ENCODE peak calls at places on chromosomes 16 and 17, in eight cellular contexts. M is stomach, A is GM23338, Z is spleen, Q is endothelial cell of umbilical vein, R is transverse colon, W is GM12878, N is breast epithelium. C is an unnamed sample. For H3K4me1, the result is how much of the 10 kb centered on the place peaks cover.

GRCh38 chr17:48470388-48471034 is 40.5 kb upstream of the SKAP1 start:
- DNase-seq in M (no peak), A (peak), Z (no peak), Q (no peak), R (no peak), W (no peak), N (no peak), C (no peak)

GRCh38 chr16:23509763-23510153 is 536 bp downstream of the GGA2 start:
- DNase-seq in M (no peak), A (peak), Z (no peak), Q (peak), R (no peak), W (no peak), N (no peak), C (no peak)

GRCh38 chr17:4485676-4486646 is 12.7 kb upstream of the SPNS2 start:
- DNase-seq in M (no peak), A (no peak), Z (peak), Q (no peak), R (no peak), W (no peak), N (no peak), C (no peak)

GRCh38 chr17:40190197-40191021 is 13.1 kb downstream of the RAPGEFL1 start:
- DNase-seq in M (no peak), A (peak), Z (no peak), Q (peak), R (no peak), W (no peak), N (no peak), C (no peak)

GRCh38 chr16:54970016-54970415 is 39.4 kb downstream of the IRX5 start:
- DNase-seq in M (no peak), A (no peak), Z (no peak), Q (no peak), R (no peak), W (no peak), N (no peak), C (no peak)

GRCh38 chr17:491086-492014 is 138.7 kb upstream of the RPH3AL start:
- DNase-seq in M (peak), A (peak), Z (peak), Q (peak), R (peak), W (no peak), N (no peak), C (no peak)

GRCh38 chr16:49663081-49664057 is 192.5 kb downstream of the ZNF423 start:
- DNase-seq in M (no peak), A (no peak), Z (no peak), Q (no peak), R (peak), W (no peak), N (no peak), C (no peak)

GRCh38 chr17:80217703-80218362 is 2.3 kb downstream of the SGSH start:
- DNase-seq in M (no peak), A (no peak), Z (no peak), Q (no peak), R (no peak), W (no peak), N (no peak), C (no peak)

GRCh38 chr16:5422643-5423496 is 325.3 kb upstream of the EEF2KMT start:
- DNase-seq in M (no peak), A (no peak), Z (no peak), Q (no peak), R (no peak), W (no peak), N (no peak), C (no peak)

GRCh38 chr17:42266918-42267766 is 9.0 kb downstream of the STAT5B start:
- DNase-seq in M (no peak), A (no peak), Z (no peak), Q (no peak), R (no peak), W (no peak), N (no peak), C (peak)

DNA sequence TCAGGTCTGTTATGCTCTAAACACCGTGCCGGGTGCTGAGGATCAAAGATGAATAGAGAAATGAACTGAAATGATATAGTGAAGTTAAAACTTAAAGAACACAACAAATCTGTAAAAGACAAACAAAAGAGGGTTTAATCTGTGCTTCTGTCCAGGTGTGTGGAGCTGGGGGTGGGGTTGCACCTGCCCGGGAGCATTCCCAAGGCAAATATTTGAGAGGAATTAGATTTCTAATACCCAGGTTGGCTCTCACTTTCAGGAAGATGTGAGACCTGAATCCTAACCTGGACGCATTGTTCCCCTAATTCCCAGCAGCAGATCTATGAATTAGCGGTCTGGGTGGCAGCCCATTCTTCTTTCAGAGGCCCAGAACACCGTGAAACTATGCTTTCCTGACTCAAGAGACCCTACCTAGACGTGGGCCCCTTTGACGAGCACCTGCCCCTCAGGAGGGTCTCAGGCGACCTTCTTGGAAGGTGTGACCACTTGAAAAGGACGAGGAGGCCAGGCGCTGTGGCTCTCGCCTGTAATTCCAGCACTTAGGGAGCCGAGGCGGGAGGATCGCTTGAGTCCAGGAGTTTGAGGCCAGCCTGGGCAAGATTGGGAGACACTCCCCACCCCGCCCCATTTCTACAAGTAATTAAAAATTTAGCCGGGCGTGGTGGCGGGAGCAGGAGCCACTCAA is 677 bp upstream of the RANGRF start:
- DNase-seq in M (peak), A (no peak), Z (peak), Q (no peak), R (no peak), W (no peak), N (no peak), C (no peak)
- TF ChIP-seq POLR2AphosphoS5 in M (no peak), A (no peak), Z (no peak), Q (no peak), R (no peak), W (no peak), N (no peak), C (no peak)

GRCh38 chr17:55729484-55729883 is 6.8 kb upstream of the TMEM100 start:
- DNase-seq in M (no peak), A (no peak), Z (no peak), Q (no peak), R (no peak), W (no peak), N (no peak), C (no peak)
- H3K4me1 ChIP-seq in M (half or more), A (under half), Z (under half), Q (under half), R (under half), W (under half), N (under half), C (under half)

DNA sequence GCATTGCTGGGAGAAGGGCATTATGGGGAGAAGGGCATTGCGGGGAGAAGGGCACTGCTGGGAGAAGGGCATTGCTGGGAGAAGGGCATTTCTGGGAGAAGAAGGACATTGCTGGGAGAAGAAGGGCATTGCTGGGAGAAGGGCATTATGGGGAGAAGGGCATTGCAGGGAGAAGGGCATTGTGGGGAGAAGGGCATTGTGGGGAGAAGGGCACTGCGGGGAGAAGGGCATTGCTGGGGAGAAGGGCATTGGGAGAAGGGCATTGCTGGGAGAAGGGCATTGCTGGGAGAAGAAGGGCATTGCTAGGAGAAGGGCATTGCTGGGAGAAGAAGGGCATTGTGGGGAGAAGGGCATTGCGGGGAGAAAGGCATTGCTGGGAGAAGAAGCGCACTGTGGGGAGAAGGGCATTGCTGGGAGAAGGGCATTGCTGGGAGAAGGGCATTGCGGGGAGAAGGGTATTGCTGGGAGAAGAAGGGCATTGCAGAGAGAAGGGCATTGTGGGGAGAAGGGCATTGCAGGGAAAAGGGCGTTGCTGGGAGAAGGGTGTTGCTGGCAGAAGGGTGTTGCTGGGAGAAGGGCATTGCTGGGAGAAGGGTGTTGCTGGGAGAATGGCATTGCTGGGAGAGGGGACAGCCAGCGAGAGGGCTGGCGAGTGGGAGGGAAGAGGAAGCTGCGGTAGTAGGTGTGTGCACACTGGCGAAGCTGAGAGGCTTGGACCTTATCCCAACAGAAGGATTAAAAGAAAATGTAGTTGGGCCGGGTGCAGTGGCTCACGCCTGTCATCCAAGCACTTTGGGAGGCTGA is 4.6 kb upstream of the PYDC1 start:
- DNase-seq in M (no peak), A (no peak), Z (no peak), Q (no peak), R (no peak), W (no peak), N (no peak), C (no peak)
- TF ChIP-seq POLR2AphosphoS5 in M (no peak), A (peak), Z (no peak), Q (no peak), R (no peak), W (no peak), N (no peak), C (no peak)

DNA sequence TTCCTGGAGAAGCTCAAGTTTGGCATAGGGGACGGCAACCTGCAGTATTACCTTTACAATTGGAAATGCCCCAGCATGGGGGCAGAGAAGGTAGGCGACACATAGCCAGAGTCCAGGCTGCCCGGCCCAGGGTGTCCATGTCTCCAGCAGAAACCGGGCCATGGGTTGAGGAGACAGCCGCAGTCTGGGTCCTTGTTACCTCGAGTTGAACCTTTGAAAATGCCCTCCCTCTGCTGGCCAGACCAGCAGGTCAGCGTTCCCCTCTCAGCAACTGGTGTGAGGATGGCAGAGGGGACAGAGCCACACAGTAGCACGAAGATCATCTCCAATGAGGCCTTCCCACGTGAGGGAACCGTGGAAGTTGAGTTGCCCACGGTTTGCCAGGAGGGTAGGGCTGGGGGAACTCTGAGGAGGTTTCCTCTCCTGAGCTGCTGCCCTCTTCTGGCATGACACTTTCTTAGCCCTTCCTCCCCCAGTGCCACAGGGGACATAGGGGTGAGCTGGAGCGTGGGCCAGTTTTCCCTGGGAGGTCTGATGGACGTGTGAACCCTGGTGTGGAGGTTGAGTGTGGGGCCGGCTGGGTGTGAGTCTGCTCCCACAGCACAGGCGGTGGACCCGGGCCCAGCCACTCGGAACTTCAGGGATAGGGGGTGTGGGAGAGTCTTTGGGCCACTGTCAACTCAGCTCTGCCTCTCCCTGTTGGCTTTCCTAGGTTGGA is 27.2 kb downstream of the PLCD3 start:
- DNase-seq in M (no peak), A (no peak), Z (no peak), Q (no peak), R (no peak), W (no peak), N (no peak), C (no peak)
- H3K4me1 ChIP-seq in M (under half), A (under half), Z (under half), Q (under half), R (under half), W (under half), N (under half), C (under half)

GRCh38 chr17:67246648-67247415 is 1.8 kb upstream of the HELZ start:
- DNase-seq in M (peak), A (peak), Z (peak), Q (peak), R (peak), W (peak), N (peak), C (no peak)
- TF ChIP-seq POLR2AphosphoS5 in M (peak), A (no peak), Z (peak), Q (no peak), R (no peak), W (no peak), N (no peak), C (no peak)

GRCh38 chr17:17722906-17723353 is 41.7 kb downstream of the RAI1 start:
- DNase-seq in M (no peak), A (no peak), Z (no peak), Q (no peak), R (no peak), W (no peak), N (no peak), C (no peak)

GRCh38 chr17:17719199-17719940 is 38.1 kb downstream of the RAI1 start:
- DNase-seq in M (no peak), A (no peak), Z (no peak), Q (no peak), R (no peak), W (no peak), N (no peak), C (no peak)

GRCh38 chr17:17722081-17722905 is 41.0 kb downstream of the RAI1 start:
- DNase-seq in M (no peak), A (peak), Z (no peak), Q (no peak), R (no peak), W (no peak), N (no peak), C (no peak)

GRCh38 chr17:17719966-17720543 is 38.8 kb downstream of the RAI1 start:
- DNase-seq in M (no peak), A (no peak), Z (no peak), Q (no peak), R (no peak), W (no peak), N (no peak), C (no peak)

GRCh38 chr17:17721140-17721668 is 39.9 kb downstream of the RAI1 start:
- DNase-seq in M (no peak), A (no peak), Z (no peak), Q (no peak), R (no peak), W (no peak), N (no peak), C (no peak)
- H3K4me1 ChIP-seq in M (half or more), A (under half), Z (half or more), Q (under half), R (under half), W (under half), N (under half), C (half or more)

DNA sequence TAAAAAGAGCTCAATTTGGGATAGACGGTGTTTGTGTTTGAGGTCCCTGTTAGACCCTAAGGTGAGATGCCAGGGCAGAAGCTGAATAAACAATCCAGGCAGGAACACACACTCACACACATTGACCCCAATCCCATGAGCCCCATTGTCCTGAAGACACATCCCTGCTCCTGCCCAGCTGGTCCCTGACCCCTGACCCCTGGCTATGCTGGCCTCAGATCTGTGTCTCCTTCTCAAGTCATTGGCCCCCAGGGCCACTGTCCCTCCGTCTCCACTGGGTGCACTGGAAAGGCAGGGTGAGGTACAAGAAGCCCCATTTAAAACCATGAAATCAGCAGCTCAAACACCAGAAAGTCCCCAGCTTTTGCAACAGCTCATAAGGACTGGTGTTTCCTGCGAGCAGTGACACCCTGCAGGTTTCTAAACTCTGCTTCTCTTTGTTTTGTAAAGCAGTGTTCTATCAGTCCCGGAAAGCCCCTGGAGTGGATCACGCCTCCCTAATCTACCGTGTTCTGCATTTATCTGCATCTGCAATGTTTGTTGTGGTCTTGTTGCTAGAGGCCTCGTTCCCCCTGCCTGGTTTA is 18.0 kb upstream of the ASGR2 start:
- DNase-seq in M (no peak), A (peak), Z (peak), Q (peak), R (peak), W (peak), N (no peak), C (no peak)
- TF ChIP-seq POLR2AphosphoS5 in M (no peak), A (no peak), Z (peak), Q (peak), R (no peak), W (peak), N (no peak), C (no peak)

DNA sequence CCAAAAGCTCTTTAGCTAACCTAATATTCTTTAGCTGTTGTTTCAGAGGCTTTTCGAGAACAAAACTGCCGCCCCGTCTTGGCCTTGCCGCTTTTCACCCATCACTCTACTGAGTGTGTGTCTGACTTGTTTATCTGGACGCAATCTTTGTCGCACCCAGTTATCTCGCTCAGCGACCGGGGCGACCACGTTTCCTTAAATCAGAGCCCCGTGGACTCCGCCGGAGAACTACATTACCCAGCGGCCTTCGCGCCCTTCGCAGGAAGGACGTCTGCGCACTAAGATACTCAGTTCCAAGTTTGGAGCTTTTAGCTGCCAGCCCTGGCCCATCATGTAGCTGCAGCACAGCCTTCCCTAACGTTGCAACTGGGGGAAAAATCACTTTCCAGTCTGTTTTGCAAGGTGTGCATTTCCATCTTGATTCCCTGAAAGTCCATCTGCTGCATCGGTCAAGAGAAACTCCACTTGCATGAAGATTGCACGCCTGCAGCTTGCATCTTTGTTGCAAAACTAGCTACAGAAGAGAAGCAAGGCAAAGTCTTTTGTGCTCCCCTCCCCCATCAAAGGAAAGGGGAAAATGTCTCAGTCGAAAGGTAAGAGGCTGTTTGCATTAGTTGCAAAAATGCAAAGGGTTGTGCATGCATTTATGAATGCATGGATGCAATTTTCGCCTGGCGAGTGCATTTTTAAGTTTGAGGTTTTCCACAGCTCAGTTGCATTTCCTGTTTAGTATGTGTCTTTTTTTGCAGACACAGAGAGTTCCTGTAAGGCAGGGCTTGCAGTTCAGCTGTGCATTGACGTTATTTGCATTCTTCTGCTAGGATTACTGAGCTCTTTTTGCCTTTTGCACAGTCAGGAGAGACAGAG is at the start of gene MAP2K6:
- DNase-seq in M (peak), A (peak), Z (peak), Q (peak), R (peak), W (peak), N (peak), C (peak)
- H3K4me1 ChIP-seq in M (under half), A (under half), Z (under half), Q (under half), R (under half), W (under half), N (under half), C (under half)

DNA sequence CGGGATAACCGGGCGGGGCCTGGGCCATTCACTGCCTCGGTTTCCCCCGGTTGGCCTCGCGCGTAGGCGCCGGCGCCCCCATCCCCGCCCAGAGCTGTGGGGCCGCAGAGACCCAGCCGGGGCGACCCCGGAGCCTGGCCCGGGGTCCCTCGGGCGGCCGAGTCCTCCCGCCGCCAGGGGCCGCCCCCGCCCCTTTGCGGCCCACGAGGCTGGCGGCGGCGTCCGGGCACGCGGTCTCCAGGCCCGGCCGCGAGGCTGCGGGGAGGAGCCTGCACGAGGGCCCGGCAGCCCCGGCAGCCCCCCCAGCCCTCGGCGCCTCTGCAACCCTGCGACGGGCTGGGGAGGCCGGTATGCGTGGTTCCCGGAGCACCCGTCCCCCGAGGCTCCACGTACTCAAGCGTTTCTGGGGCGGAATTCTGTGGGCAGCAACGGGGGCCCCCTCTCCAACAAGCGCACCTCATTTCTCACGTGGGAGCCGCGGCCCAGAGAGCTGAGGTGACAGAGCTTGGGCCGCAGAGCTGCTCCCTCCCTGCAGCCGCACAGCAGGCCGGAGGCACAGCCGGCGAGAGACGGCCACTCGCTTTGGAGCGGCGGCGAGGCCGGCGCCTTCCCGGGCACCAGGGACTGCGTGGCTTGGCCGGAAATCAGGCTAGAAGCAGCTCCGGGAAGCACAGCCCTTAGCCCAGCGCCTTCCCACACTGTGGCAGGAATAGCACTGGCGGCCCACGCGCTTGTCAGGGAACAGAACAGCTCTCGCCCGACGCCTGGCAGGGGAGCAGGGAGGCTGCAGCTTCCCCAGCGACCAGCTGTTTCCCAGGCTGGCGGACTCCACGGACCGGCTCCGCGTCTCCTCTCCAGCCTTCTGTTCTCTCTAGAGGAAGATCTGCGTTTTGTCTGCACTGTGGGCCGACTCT is 860 bp upstream of the LIMD2 start:
- DNase-seq in M (peak), A (peak), Z (peak), Q (peak), R (peak), W (no peak), N (no peak), C (no peak)
- TF ChIP-seq POLR2AphosphoS5 in M (peak), A (no peak), Z (peak), Q (no peak), R (peak), W (peak), N (peak), C (no peak)

C was measured in Panc1.